ENCODE peak calls at places on chromosome 13, in four cellular contexts. T, C, L and H are unnamed samples.

GRCh38 chr13:75704942-75705320 is 68.8 kb downstream of the LMO7 start:
- DNase-seq in T (peak), C (peak), L (peak), H (no peak)

GRCh38 chr13:98581377-98581776 is 4.5 kb upstream of the STK24 start:
- DNase-seq in T (no peak), C (no peak), L (no peak), H (no peak)

GRCh38 chr13:65585346-65585745 is 1644.8 kb downstream of the PCDH9 start:
- DNase-seq in T (no peak), C (no peak), L (no peak), H (no peak)

GRCh38 chr13:20525601-20526544 is at the start of gene CRYL1:
- DNase-seq in T (peak), C (peak), L (peak), H (peak)

GRCh38 chr13:50626031-50626643 is 217.4 kb downstream of the DLEU7 start:
- DNase-seq in T (no peak), C (no peak), L (peak), H (peak)

GRCh38 chr13:97574926-97575325 is 141.0 kb downstream of the RAP2A start:
- DNase-seq in T (peak), C (peak), L (peak), H (peak)

GRCh38 chr13:39577833-39578232 is 25.2 kb downstream of the LHFPL6 start:
- DNase-seq in T (no peak), C (no peak), L (no peak), H (no peak)

GRCh38 chr13:21673592-21674270 is 2.9 kb downstream of the FGF9 start:
- DNase-seq in T (peak), C (peak), L (peak), H (peak)

GRCh38 chr13:111564657-111565056 is 244.2 kb downstream of the TEX29 start:
- DNase-seq in T (no peak), C (no peak), L (no peak), H (no peak)

GRCh38 chr13:59112375-59112774 is 1051.4 kb downstream of the DIAPH3 start:
- DNase-seq in T (peak), C (peak), L (peak), H (peak)

GRCh38 chr13:25232937-25233515 is 54.3 kb downstream of the MTMR6 start:
- DNase-seq in T (peak), C (no peak), L (peak), H (peak)

GRCh38 chr13:99955747-99956472 is 15.7 kb downstream of the ZIC5 start:
- DNase-seq in T (no peak), C (no peak), L (no peak), H (peak)

GRCh38 chr13:30652746-30653145 is 35.0 kb downstream of the USPL1 start:
- DNase-seq in T (no peak), C (no peak), L (no peak), H (no peak)

GRCh38 chr13:90232291-90232690 is 1115.2 kb upstream of the MIR17HG start:
- DNase-seq in T (no peak), C (no peak), L (no peak), H (no peak)

GRCh38 chr13:96426160-96426559 is 336.3 kb downstream of the HS6ST3 start:
- DNase-seq in T (no peak), C (no peak), L (no peak), H (no peak)

GRCh38 chr13:90968510-90968909 is 379.0 kb upstream of the MIR17HG start:
- DNase-seq in T (peak), C (no peak), L (no peak), H (no peak)

GRCh38 chr13:23510544-23510916 is 59.7 kb upstream of the TNFRSF19 start:
- DNase-seq in T (no peak), C (no peak), L (peak), H (peak)

GRCh38 chr13:23512762-23513395 is 57.3 kb upstream of the TNFRSF19 start:
- DNase-seq in T (peak), C (no peak), L (no peak), H (no peak)

GRCh38 chr13:23513460-23513859 is 56.8 kb upstream of the TNFRSF19 start:
- DNase-seq in T (no peak), C (no peak), L (peak), H (no peak)

GRCh38 chr13:23509781-23510543 is 60.2 kb upstream of the TNFRSF19 start:
- DNase-seq in T (peak), C (no peak), L (peak), H (peak)

GRCh38 chr13:23510979-23511735 is 59.1 kb upstream of the TNFRSF19 start:
- DNase-seq in T (peak), C (no peak), L (peak), H (no peak)
- TF ChIP-seq CTCF in T (peak), C (no peak), L (peak), H (no peak)

DNA sequence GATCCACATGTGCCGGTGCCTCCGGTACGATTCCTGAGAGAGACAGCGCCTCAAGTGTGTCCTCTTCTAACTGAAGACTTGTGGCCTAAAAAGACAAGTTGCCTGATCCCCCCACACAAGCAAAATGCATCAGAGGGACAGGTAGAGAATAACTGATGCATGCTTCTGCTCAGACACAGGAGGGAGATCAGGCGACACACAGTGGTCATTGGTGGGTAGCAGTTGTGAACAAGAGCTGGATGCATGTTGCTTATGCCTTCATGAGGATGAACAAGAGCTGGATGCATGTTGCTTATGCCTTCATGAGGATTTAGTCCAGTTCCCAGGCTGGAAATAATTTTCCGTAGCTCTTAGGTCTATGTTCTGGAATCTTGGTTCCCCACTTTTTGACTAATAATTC is 505.6 kb downstream of the MYO16 start:
- DNase-seq in T (peak), C (no peak), L (no peak), H (no peak)
- TF ChIP-seq CTCF in T (peak), C (no peak), L (peak), H (peak)

GRCh38 chr13:42484396-42484795 is 89.6 kb upstream of the TNFSF11 start:
- DNase-seq in T (peak), C (no peak), L (peak), H (peak)

GRCh38 chr13:42474954-42475353 is 99.0 kb upstream of the TNFSF11 start:
- DNase-seq in T (no peak), C (no peak), L (peak), H (peak)

GRCh38 chr13:42477588-42478190 is 96.3 kb upstream of the TNFSF11 start:
- DNase-seq in T (no peak), C (no peak), L (peak), H (no peak)

GRCh38 chr13:42478531-42479156 is 95.3 kb upstream of the TNFSF11 start:
- DNase-seq in T (peak), C (no peak), L (peak), H (peak)
- TF ChIP-seq CTCF in T (peak), C (peak), L (peak), H (peak)

DNA sequence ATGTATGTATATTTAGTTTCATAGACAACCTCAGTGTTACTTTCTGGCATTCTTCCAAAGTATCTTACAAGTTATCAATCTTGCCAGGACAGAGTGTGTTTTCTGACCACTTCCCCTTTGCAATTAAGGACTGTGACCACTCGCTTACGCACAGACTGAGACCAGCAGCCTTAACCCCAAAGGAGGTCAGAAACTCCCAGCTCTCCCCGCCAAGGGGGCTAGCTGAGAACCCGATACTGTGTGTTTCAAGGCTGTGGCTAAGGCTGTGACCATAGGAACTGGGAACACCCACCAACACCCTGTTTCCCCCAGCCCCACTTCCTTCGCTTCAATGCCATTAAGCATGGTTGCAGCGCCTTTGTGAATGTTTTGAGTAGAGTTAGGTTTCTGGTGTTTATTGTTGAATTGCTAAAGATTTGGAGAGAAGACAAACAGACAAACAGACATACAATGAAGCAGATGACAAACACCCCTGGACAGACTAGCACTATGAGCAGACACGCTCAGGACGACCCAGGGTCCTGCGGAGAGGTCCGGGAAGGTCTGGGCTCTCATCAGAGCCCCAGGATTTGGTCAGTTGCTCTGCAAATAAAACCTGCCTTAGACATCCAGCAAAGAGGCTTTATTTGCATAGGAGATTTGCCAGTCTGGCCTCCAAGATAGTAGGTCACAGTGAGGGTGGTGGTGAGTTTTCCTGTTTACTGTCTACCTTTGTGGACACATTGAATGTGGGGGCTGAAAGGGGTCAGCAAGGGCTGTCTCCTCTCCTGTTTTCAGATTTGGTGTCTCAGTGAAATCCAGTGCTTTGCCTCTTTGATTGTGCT is 25.0 kb upstream of the TNFSF11 start:
- DNase-seq in T (no peak), C (peak), L (peak), H (peak)
- TF ChIP-seq CTCF in T (no peak), C (no peak), L (no peak), H (no peak)

DNA sequence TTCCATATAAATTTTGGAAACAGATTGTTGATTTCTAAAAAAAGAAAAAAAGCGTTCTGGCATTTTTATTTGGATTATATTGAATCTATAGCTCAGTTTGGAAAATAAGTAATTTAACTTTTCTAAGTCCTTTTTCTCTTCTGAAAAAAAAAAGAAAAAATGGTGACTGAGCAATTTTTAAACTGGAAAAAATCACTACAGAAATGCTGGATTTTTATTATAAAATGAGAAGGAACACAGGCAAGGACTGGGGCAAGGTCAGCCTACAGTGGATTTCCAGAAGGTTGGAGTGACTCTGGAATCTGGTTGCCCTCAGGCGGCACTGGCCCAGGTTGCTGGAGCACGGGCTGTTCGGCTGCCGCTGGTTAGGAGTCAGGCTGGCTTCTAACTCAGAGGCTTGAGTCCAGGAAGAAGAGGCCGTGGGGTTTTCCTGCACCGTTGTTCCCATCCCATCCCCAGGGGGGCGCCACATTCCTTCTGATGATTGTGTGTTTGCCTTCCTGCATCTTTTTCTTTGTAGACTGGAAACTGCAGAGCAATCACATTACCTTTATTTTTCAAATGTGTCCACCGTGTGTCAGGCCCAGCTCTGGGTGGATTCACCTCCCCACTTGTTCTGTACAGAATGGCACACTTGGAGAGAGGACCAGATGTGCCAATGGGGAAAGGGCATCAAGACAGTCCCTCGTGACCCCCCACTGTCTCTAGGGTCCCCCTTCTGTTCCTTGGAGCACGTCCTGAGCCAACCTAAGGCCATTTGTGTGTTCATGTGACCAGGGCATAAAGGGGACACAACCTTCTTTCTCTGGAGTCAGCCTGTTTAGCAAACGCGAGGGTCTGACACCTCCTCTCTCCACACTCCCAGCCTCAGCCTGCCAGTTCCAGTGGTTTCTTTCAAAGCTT is 44.5 kb upstream of the GTF3A start:
- DNase-seq in T (peak), C (peak), L (peak), H (peak)
- TF ChIP-seq CTCF in T (peak), C (peak), L (peak), H (peak)

GRCh38 chr13:28817204-28817603 is 2.9 kb upstream of the MTUS2 start:
- DNase-seq in T (no peak), C (no peak), L (no peak), H (no peak)
- TF ChIP-seq CTCF in T (peak), C (no peak), L (peak), H (no peak)